ENCODE peak calls at places on chromosomes 2 and 18, in five cellular contexts. Z, S, N, Y and Q are unnamed samples.

GRCh38 chr2:205170399-205170798 is 511.9 kb upstream of the NRP2 start:
- DNase-seq in Z (no peak), S (no peak), N (no peak), Y (no peak), Q (no peak)

GRCh38 chr2:26757873-26758789 is 6.0 kb upstream of the SLC35F6 start:
- DNase-seq in Z (peak; percentile 100), S (no peak), N (peak; percentile 90), Y (peak; percentile 99), Q (peak; percentile 60)

GRCh38 chr2:241860184-241861078 is 1.7 kb upstream of the PDCD1 start:
- DNase-seq in Z (no peak), S (no peak), N (no peak), Y (no peak), Q (no peak)

GRCh38 chr2:9858730-9859068 is 15.4 kb downstream of the TAF1B start:
- DNase-seq in Z (no peak), S (no peak), N (no peak), Y (no peak), Q (no peak)

GRCh38 chr18:24268784-24269550 is 128.7 kb downstream of the OSBPL1A start:
- DNase-seq in Z (no peak), S (no peak), N (no peak), Y (no peak), Q (no peak)

GRCh38 chr2:26463252-26464207 is 14.4 kb downstream of the OTOF start:
- DNase-seq in Z (no peak), S (no peak), N (no peak), Y (no peak), Q (no peak)

GRCh38 chr2:65064728-65065552 is 8.7 kb downstream of the CEP68 start:
- DNase-seq in Z (peak; percentile 97), S (peak; percentile 32), N (peak; percentile 50), Y (peak; percentile 95), Q (peak; percentile 48)

GRCh38 chr2:28956890-28957289 is 24.2 kb upstream of the TOGARAM2 start:
- DNase-seq in Z (no peak), S (no peak), N (no peak), Y (peak; percentile 15), Q (no peak)

GRCh38 chr2:236867441-236868260 is 218.0 kb upstream of the COPS8 start:
- DNase-seq in Z (no peak), S (no peak), N (no peak), Y (no peak), Q (no peak)

GRCh38 chr2:226063704-226064390 is 664.3 kb downstream of the NYAP2 start:
- DNase-seq in Z (peak; percentile 65), S (no peak), N (no peak), Y (no peak), Q (no peak)

GRCh38 chr18:14092625-14093361 is 39.4 kb downstream of the ZNF519 start:
- DNase-seq in Z (no peak), S (no peak), N (no peak), Y (no peak), Q (no peak)

GRCh38 chr2:122737429-122738077 is 982.1 kb downstream of the TSN start:
- DNase-seq in Z (no peak), S (no peak), N (no peak), Y (peak; percentile 48), Q (no peak)

GRCh38 chr2:187580462-187581124 is 26.4 kb upstream of the TFPI start:
- DNase-seq in Z (peak; percentile 91), S (no peak), N (no peak), Y (peak; percentile 89), Q (no peak)

GRCh38 chr18:25678226-25678625 is 326.3 kb upstream of the ZNF521 start:
- DNase-seq in Z (no peak), S (no peak), N (no peak), Y (no peak), Q (no peak)

GRCh38 chr18:27447530-27447929 is 262.4 kb upstream of the CHST9 start:
- DNase-seq in Z (no peak), S (no peak), N (no peak), Y (no peak), Q (no peak)

GRCh38 chr2:240520143-240520973 is 37.4 kb downstream of the ANKMY1 start:
- DNase-seq in Z (no peak), S (no peak), N (no peak), Y (no peak), Q (no peak)

GRCh38 chr18:79323471-79323870 is 72.3 kb upstream of the NFATC1 start:
- DNase-seq in Z (no peak), S (no peak), N (no peak), Y (no peak), Q (no peak)

GRCh38 chr2:8526403-8526696 is 155.5 kb upstream of the ID2 start:
- DNase-seq in Z (no peak), S (no peak), N (no peak), Y (no peak), Q (no peak)

GRCh38 chr2:8527031-8527430 is 154.8 kb upstream of the ID2 start:
- DNase-seq in Z (no peak), S (no peak), N (no peak), Y (no peak), Q (no peak)

GRCh38 chr2:8524823-8525222 is 157.0 kb upstream of the ID2 start:
- DNase-seq in Z (no peak), S (no peak), N (no peak), Y (no peak), Q (no peak)

GRCh38 chr2:8525236-8525581 is 156.6 kb upstream of the ID2 start:
- DNase-seq in Z (no peak), S (no peak), N (no peak), Y (no peak), Q (no peak)

GRCh38 chr2:8525582-8526402 is 156.1 kb upstream of the ID2 start:
- DNase-seq in Z (peak; percentile 6), S (no peak), N (peak; percentile 85), Y (peak; percentile 64), Q (no peak)
- TF ChIP-seq CTCF in Z (no peak), S (no peak), N (peak; percentile 17), Y (no peak), Q (no peak)

GRCh38 chr2:199911052-199911876 is at the start of gene C2orf69:
- DNase-seq in Z (peak; percentile 96), S (peak; percentile 82), N (peak; percentile 94), Y (peak; percentile 98), Q (peak; percentile 90)
- TF ChIP-seq CTCF in Z (no peak), S (no peak), N (no peak), Y (no peak), Q (no peak)

DNA sequence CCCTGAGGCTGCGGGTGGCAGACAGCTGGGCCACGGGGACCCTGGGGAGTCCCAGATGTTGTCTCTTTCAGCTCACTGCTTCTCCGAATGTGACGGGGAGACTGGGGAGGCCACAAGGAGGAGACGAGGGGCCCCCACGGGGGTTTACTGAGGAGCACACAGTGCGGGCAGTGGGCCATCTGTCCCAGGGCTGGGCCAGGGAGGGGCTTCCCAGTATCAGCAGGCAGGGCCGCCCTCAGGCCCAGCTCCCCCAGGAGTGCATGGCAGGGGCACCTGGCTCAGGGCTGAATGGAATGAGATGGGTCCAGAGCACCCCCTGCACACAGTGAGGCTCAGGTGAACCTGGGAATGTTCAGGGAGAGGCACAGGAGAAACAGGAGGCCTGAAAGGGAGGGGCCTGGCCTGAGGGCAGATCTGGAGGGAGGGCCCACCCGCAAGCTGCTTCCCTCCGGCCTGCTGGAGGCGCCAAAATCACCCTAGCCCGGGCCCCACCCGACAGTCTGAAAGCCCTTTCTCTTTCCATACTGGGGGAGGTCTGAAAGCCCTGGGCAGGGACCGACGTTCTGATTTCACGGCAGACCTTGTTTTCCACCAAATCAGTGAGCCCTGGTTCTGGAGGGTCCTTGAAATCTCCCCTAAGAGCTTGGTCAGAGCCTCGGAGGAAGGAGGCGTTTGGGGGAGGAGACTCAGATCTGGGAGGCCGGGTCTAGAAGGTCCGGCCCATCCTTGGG is 35.5 kb upstream of the PTMA start:
- DNase-seq in Z (no peak), S (no peak), N (no peak), Y (peak; percentile 63), Q (no peak)
- TF ChIP-seq CTCF in Z (peak; percentile 31), S (no peak), N (no peak), Y (peak; percentile 24), Q (no peak)

DNA sequence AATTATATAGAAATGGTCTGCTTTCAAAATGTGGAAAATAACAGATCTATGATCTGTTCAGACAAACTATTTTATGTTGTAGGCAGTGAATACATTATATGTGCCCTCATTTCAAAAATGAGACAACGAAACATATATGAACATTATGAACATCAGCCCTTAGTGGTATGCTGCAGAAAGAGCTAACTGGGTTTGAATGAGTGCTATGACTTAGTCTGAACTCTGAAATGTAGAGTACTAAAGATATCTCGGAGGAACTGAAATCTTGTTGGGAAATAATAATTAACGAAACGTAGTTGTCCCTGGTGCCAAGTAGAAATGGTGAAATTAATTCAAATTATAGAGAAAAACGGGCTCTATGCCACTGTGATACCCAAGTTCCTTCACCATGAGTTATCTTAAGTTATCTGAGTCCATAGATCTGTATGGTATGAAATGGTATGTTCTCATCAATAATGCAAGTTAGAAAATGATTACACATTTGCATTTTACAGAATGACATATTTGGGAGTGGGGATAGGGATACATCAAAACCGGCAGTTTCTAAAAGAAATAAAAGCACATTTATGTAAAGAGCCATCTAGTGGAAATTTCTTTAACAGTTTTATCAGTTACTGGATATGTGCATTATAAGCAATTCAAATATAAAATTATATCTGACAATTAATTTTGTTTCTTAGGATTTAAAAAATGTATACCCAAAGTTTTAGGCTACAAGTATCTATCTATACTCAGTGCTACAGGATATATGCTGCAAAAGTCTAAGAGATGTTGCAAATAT is 26.7 kb downstream of the STARD6 start:
- DNase-seq in Z (no peak), S (no peak), N (no peak), Y (no peak), Q (no peak)
- TF ChIP-seq CTCF in Z (no peak), S (no peak), N (no peak), Y (peak; percentile 2), Q (no peak)

GRCh38 chr18:32919799-32920198 is 147.0 kb upstream of the KLHL14 start:
- DNase-seq in Z (peak; percentile 16), S (no peak), N (no peak), Y (no peak), Q (no peak)
- TF ChIP-seq CTCF in Z (peak; percentile 30), S (no peak), N (no peak), Y (peak; percentile 26), Q (no peak)